ENCODE peak calls at places on chromosomes 12 and 14, in seven cellular contexts. E is foreskin fibroblast, U is breast epithelium, H is BE2C, K is stomach, M is GM20000, W is mammary epithelial cell. Y is an unnamed sample.

GRCh38 chr14:58077621-58078020 is 74.4 kb downstream of the ARMH4 start:
- DNase-seq in M (no peak), E (peak), H (no peak), K (no peak), W (no peak), U (no peak), Y (no peak)

GRCh38 chr14:24297190-24297964 is 2.2 kb downstream of the DHRS1 start:
- DNase-seq in K (no peak), E (peak), U (no peak), M (no peak), H (no peak), W (peak), Y (no peak)

GRCh38 chr12:127621366-127621765 is 645.6 kb upstream of the TMEM132C start:
- DNase-seq in W (no peak), H (no peak), U (no peak), K (no peak), E (no peak), M (no peak), Y (peak)

GRCh38 chr12:120498870-120499515 is 3.1 kb downstream of the DYNLL1 start:
- DNase-seq in H (no peak), E (peak), U (no peak), W (no peak), K (no peak), M (no peak), Y (no peak)

GRCh38 chr12:102800565-102800964 is 116.5 kb downstream of the PAH start:
- DNase-seq in M (no peak), W (no peak), H (no peak), K (no peak), U (no peak), E (no peak), Y (no peak)

GRCh38 chr12:132634411-132634990 is 15.9 kb downstream of the P2RX2 start:
- DNase-seq in U (no peak), W (no peak), H (no peak), K (no peak), E (no peak), M (no peak), Y (no peak)

GRCh38 chr12:90086281-90086680 is 377.6 kb upstream of the ATP2B1 start:
- DNase-seq in E (peak), U (no peak), K (no peak), W (peak), M (no peak), H (no peak), Y (no peak)

GRCh38 chr12:92921877-92922276 is 7.2 kb downstream of the EEA1 start:
- DNase-seq in K (no peak), H (no peak), M (peak), U (no peak), W (no peak), E (no peak), Y (no peak)

GRCh38 chr12:76242813-76243540 is 105.2 kb downstream of the BBS10 start:
- DNase-seq in H (no peak), K (no peak), E (peak), W (no peak), M (no peak), U (no peak), Y (no peak)

GRCh38 chr12:122836027-122836921 is 1.0 kb downstream of the HIP1R start:
- DNase-seq in U (peak), E (peak), K (peak), M (peak), W (peak), H (no peak), Y (no peak)

GRCh38 chr14:38279556-38279955 is 23.7 kb upstream of the CLEC14A start:
- DNase-seq in K (no peak), M (no peak), E (no peak), U (no peak), H (no peak), W (no peak), Y (no peak)

GRCh38 chr12:119749666-119750065 is 81.7 kb downstream of the PRKAB1 start:
- DNase-seq in K (no peak), M (no peak), H (no peak), U (no peak), E (peak), W (no peak), Y (no peak)

GRCh38 chr12:45974171-45974719 is 16.1 kb downstream of the SCAF11 start:
- DNase-seq in W (no peak), U (no peak), M (no peak), E (no peak), H (no peak), K (no peak), Y (no peak)

GRCh38 chr14:89779707-89780106 is 174.8 kb downstream of the EFCAB11 start:
- DNase-seq in E (peak), U (no peak), K (no peak), M (no peak), W (no peak), H (no peak), Y (peak)
- TF ChIP-seq CTCF in E (no peak), U (no peak), K (no peak), M (no peak), W (peak), H (no peak), Y (no peak)

DNA sequence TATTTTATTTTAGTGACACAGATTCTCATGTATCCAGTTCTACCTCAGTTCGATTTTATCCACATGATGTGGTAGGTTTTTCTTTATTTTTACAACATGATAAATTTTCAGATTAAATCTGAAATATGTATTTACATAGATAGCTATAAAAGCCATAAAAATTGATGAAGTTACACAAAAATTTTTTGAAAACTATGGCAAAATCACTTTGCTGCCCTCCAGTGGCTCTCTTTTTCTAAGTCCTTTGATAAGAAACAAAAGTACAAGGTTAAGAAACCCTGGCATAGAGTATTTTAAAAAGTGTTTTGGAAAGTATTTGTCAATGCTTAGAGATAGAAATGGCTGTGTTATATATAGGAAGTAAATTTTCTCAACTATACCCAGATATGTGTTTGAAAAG is 104.2 kb downstream of the PCNX1 start:
- DNase-seq in H (no peak), K (no peak), W (no peak), U (no peak), M (no peak), E (peak), Y (no peak)
- TF ChIP-seq CTCF in H (no peak), K (no peak), W (no peak), U (no peak), M (no peak), E (peak), Y (no peak)

GRCh38 chr14:75806247-75806876 is 145.3 kb downstream of the TTLL5 start:
- DNase-seq in E (no peak), U (no peak), H (no peak), K (no peak), W (no peak), M (no peak), Y (no peak)

GRCh38 chr14:75811136-75811839 is 150.2 kb downstream of the TTLL5 start:
- DNase-seq in E (no peak), W (no peak), U (no peak), M (no peak), H (no peak), K (no peak), Y (no peak)

GRCh38 chr14:75812592-75812991 is 151.5 kb downstream of the TTLL5 start:
- DNase-seq in W (no peak), M (no peak), H (no peak), E (no peak), K (no peak), U (no peak), Y (no peak)

GRCh38 chr14:75811862-75812505 is 150.9 kb downstream of the TTLL5 start:
- DNase-seq in E (peak), K (no peak), W (no peak), U (no peak), M (no peak), H (no peak), Y (no peak)
- TF ChIP-seq CTCF in E (no peak), K (no peak), W (no peak), U (no peak), M (no peak), H (no peak), Y (no peak)

GRCh38 chr14:68297871-68298468 is 478.4 kb downstream of the RAD51B start:
- DNase-seq in K (no peak), U (no peak), M (no peak), W (no peak), H (no peak), E (peak), Y (no peak)
- TF ChIP-seq CTCF in K (no peak), U (no peak), M (no peak), W (peak), H (no peak), E (peak), Y (no peak)

DNA sequence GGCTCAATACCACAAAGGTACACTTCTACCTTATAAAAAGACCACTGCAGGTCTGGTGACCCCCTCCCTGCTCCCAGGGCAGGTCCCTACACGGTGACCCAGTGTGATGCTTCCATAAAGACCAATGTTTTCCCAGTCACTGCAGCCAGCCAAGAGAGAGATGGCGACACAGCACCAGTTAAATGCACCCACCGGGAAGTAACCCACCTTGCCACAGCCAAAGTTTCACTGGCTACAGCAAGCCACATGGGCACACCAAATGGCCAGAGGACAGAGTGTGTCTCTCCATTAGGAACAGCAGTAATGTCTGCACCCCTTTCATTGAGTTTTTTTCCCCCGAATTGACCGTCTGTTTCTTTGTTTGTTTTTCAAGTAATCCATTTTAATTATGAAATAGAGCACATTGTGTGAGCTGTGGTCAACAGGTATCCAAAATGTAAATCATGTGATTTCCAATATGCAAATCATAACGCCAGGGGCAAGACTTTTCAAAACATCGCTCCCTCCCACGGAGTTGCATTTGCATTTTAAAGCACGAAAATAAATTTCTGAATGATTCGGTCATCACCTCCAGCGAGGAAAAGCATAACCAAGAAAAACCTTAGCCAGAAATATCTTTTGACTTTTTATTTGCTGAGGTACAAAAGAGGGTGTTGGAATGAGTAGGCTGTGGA is 48.9 kb upstream of the EML1 start:
- DNase-seq in E (no peak), W (peak), U (no peak), K (no peak), M (no peak), H (no peak), Y (no peak)
- TF ChIP-seq CTCF in E (no peak), W (peak), U (no peak), K (no peak), M (no peak), H (peak), Y (no peak)

DNA sequence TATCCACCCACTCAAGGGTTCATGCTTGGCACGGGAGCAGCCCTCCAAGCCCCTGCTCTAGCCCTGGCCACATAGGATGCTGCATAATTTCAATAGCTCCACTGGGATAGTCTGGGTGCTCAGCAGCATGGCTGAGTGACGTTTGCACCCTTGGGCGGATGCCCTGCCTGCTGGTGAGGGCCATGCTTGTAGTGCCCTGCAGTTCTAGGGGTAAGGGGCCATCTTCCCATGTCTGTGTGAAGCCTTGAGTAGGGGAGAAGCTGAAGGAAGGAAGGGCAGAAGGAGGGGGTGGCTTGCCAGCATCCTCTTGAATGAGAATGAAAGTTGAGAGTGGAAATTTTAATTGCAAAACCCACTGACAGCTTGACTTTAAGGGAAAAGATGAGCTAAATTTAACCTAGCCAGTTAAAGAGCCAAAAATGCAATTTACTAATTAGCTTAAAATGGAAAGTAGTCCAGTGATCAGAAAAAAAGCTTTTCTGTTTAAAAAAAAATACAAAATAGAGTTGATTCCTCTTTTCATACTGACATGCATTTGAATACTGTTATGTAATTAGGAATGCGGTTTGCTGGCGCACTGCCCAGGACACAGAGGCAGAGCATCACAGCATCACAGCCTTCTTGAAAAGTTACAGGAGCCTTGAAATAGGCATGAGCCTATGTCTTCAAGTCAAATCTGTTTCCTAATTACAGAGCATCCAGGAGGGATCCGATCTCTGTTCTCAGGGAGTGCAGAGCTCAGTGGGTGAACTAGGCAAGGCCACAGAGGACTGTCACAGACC is 18.5 kb upstream of the EML1 start:
- DNase-seq in U (no peak), E (peak), K (peak), H (peak), W (no peak), M (no peak), Y (no peak)
- TF ChIP-seq CTCF in U (no peak), E (no peak), K (no peak), H (no peak), W (no peak), M (no peak), Y (no peak)